ENCODE peak calls at places on chromosomes 3 and 15, in four cellular contexts. One of them, this sample, is unnamed.

GRCh38 chr3:73432021-73432722 is 192.6 kb downstream of the PDZRN3 start:
- DNase-seq in WTC11: no peak
- DNase-seq in Peyer's patch: no peak
- DNase-seq in HFF-Myc: no peak
- DNase-seq in this sample: no peak

GRCh38 chr15:95669146-95669922 is 661.2 kb upstream of the NR2F2 start:
- DNase-seq in WTC11: peak
- DNase-seq in Peyer's patch: no peak
- DNase-seq in HFF-Myc: no peak
- DNase-seq in this sample: no peak

GRCh38 chr3:160676547-160677303 is at the start of gene ARL14:
- DNase-seq in WTC11: no peak
- DNase-seq in Peyer's patch: no peak
- DNase-seq in HFF-Myc: no peak
- DNase-seq in this sample: no peak

GRCh38 chr3:196988241-196989029 is 19.8 kb upstream of the PIGZ start:
- DNase-seq in WTC11: peak
- DNase-seq in Peyer's patch: peak
- DNase-seq in HFF-Myc: no peak
- DNase-seq in this sample: no peak

GRCh38 chr15:64635486-64635815 is 139.9 kb downstream of the RBPMS2 start:
- DNase-seq in WTC11: no peak
- DNase-seq in Peyer's patch: no peak
- DNase-seq in HFF-Myc: no peak
- DNase-seq in this sample: peak

GRCh38 chr3:184471439-184471838 is 90.1 kb upstream of the EPHB3 start:
- DNase-seq in WTC11: no peak
- DNase-seq in Peyer's patch: no peak
- DNase-seq in HFF-Myc: no peak
- DNase-seq in this sample: no peak

GRCh38 chr15:67828969-67829646 is 3.8 kb downstream of the SKOR1 start:
- DNase-seq in WTC11: peak
- DNase-seq in Peyer's patch: no peak
- DNase-seq in HFF-Myc: no peak
- DNase-seq in this sample: no peak

GRCh38 chr3:106560451-106560966 is 691.7 kb upstream of the CBLB start:
- DNase-seq in WTC11: no peak
- DNase-seq in Peyer's patch: no peak
- DNase-seq in HFF-Myc: no peak
- DNase-seq in this sample: peak

GRCh38 chr3:72448375-72448823 is 399.8 kb downstream of the SHQ1 start:
- DNase-seq in WTC11: no peak
- DNase-seq in Peyer's patch: peak
- DNase-seq in HFF-Myc: no peak
- DNase-seq in this sample: no peak

GRCh38 chr3:149506965-149507364 is 32.5 kb downstream of the TM4SF4 start:
- DNase-seq in WTC11: no peak
- DNase-seq in Peyer's patch: no peak
- DNase-seq in HFF-Myc: no peak
- DNase-seq in this sample: no peak

GRCh38 chr3:194731496-194732073 is 45.9 kb downstream of the FAM43A start:
- DNase-seq in WTC11: no peak
- DNase-seq in Peyer's patch: no peak
- DNase-seq in HFF-Myc: no peak
- DNase-seq in this sample: no peak

GRCh38 chr3:50211930-50212329 is 6.9 kb downstream of the SLC38A3 start:
- DNase-seq in WTC11: no peak
- DNase-seq in Peyer's patch: no peak
- DNase-seq in HFF-Myc: no peak
- DNase-seq in this sample: peak

GRCh38 chr15:52527898-52528464 is 699 bp downstream of the MYO5A start:
- DNase-seq in WTC11: no peak
- DNase-seq in Peyer's patch: peak
- DNase-seq in HFF-Myc: no peak
- DNase-seq in this sample: no peak

GRCh38 chr15:90022905-90023700 is 22.0 kb downstream of the ZNF710 start:
- DNase-seq in WTC11: no peak
- DNase-seq in Peyer's patch: peak
- DNase-seq in HFF-Myc: no peak
- DNase-seq in this sample: no peak

GRCh38 chr3:135752851-135753250 is 212.7 kb upstream of the PPP2R3A start:
- DNase-seq in WTC11: peak
- DNase-seq in Peyer's patch: no peak
- DNase-seq in HFF-Myc: no peak
- DNase-seq in this sample: no peak

GRCh38 chr15:75067123-75067854 is 43.9 kb downstream of the PPCDC start:
- DNase-seq in WTC11: no peak
- DNase-seq in Peyer's patch: no peak
- DNase-seq in HFF-Myc: no peak
- DNase-seq in this sample: no peak

GRCh38 chr15:40306371-40306770 is 1.4 kb downstream of the PLCB2 start:
- DNase-seq in WTC11: no peak
- DNase-seq in Peyer's patch: no peak
- DNase-seq in HFF-Myc: no peak
- DNase-seq in this sample: no peak

GRCh38 chr15:90101130-90101968 is 919 bp downstream of the IDH2 start:
- DNase-seq in WTC11: no peak
- DNase-seq in Peyer's patch: peak
- DNase-seq in HFF-Myc: no peak
- DNase-seq in this sample: no peak

GRCh38 chr3:97910931-97911351 is 61.3 kb downstream of the RIOX2 start:
- DNase-seq in WTC11: no peak
- DNase-seq in Peyer's patch: no peak
- DNase-seq in HFF-Myc: no peak
- DNase-seq in this sample: no peak

GRCh38 chr3:81301230-81301629 is 460.2 kb downstream of the GBE1 start:
- DNase-seq in WTC11: no peak
- DNase-seq in Peyer's patch: no peak
- DNase-seq in HFF-Myc: no peak
- DNase-seq in this sample: no peak

GRCh38 chr3:81300324-81300927 is 461.0 kb downstream of the GBE1 start:
- DNase-seq in WTC11: no peak
- DNase-seq in Peyer's patch: no peak
- DNase-seq in HFF-Myc: no peak
- DNase-seq in this sample: no peak

GRCh38 chr3:81303326-81303725 is 458.1 kb downstream of the GBE1 start:
- DNase-seq in WTC11: no peak
- DNase-seq in Peyer's patch: no peak
- DNase-seq in HFF-Myc: no peak
- DNase-seq in this sample: no peak

GRCh38 chr3:81299486-81299885 is 462.0 kb downstream of the GBE1 start:
- DNase-seq in WTC11: no peak
- DNase-seq in Peyer's patch: no peak
- DNase-seq in HFF-Myc: no peak
- DNase-seq in this sample: no peak

DNA sequence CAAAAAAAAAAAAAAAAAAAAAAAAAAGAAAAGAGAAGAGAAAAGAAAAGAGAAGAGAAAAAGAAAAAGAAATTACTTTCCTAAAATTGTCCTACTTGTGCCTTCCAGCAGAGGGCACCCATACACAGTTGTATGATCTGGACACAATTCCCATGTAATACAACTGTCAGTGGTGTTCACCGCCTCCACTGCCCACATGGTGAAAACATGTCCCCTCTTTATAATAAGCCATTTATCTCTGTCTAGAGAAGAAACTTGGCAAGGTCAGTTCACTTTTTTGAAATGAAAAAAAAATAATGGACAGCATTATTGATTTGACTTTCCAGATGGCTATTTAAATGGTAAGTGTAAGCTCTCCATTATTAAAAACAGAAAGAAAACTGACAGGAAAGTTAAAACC is 459.4 kb downstream of the GBE1 start:
- DNase-seq in WTC11: peak
- DNase-seq in Peyer's patch: no peak
- DNase-seq in HFF-Myc: peak
- DNase-seq in this sample: no peak
- TF ChIP-seq CTCF in WTC11: peak
- TF ChIP-seq CTCF in Peyer's patch: no peak
- TF ChIP-seq CTCF in HFF-Myc: peak
- TF ChIP-seq CTCF in this sample: peak

GRCh38 chr15:83380682-83381081 is 66.5 kb upstream of the SH3GL3 start:
- DNase-seq in WTC11: peak
- DNase-seq in Peyer's patch: no peak
- DNase-seq in HFF-Myc: no peak
- DNase-seq in this sample: no peak
- TF ChIP-seq CTCF in WTC11: no peak
- TF ChIP-seq CTCF in Peyer's patch: no peak
- TF ChIP-seq CTCF in HFF-Myc: peak
- TF ChIP-seq CTCF in this sample: peak

DNA sequence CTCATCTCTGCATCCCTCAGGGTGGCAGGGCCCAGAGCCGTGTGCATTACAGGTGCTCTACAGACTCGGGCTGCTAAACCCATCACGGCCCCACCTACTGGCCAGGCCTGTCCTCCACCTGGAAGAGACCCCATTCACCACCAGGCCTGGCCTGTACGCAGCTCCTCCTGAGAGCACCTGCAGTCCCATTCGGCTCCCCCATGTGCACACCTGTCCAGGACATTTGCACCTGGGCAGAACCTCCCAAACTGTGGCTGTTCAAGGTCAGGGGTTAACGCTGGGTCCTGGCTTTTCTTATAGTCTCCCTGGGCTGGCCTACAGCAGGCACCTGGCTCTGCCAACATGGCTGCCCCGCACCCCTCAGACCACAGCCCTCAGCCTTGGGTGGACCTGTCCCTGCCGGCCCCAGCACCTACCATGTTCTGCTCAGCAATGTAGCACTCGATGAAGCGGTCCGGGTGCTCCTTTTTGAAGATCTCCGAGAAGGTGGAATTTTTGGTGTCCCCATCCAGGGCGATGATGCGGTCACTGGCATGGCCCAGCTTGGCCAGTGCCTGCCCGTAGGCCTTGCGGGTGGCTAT is 25.7 kb downstream of the TKT start:
- DNase-seq in WTC11: peak
- DNase-seq in Peyer's patch: no peak
- DNase-seq in HFF-Myc: no peak
- DNase-seq in this sample: no peak
- TF ChIP-seq CTCF in WTC11: no peak
- TF ChIP-seq CTCF in Peyer's patch: no peak
- TF ChIP-seq CTCF in HFF-Myc: peak
- TF ChIP-seq CTCF in this sample: no peak

DNA sequence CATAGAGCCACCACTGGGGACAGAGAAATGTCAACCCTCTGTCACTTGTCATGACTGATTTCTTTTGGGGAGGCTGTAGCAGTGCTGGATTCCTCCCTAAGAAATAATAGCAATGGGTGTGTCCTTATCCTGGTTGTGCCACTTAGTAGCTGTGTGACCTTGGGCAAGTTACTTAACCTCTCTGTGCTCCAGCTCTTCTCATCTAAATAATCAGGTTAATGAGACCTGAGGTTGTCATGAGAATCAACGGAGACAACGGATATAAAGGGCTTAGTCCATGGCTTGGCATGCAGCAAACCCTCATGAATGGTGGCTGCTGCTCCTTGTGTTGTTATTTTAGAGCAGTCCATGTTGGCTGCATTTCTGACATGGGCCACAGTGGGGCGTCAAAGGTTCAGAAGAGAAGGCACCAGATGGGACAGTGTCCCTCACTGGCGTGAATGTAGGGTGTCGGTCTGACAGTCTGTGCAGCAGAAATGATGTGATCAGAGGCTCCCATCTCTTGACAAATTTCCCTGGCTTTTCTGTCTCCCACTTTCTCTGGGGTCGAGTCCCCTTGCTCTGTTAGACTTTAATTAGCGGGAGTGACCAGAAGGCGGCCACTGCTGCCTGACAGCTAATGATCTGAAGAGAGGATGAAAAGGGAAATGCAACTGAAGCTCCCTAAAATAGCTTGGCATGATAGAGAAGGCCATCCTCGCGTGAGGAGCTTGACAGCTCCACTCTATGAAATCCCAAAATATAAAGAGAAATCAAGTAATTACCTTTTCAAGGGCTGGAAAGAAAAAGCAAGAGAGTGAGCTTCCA is 209.4 kb downstream of the CADPS start:
- DNase-seq in WTC11: peak
- DNase-seq in Peyer's patch: peak
- DNase-seq in HFF-Myc: peak
- DNase-seq in this sample: peak
- TF ChIP-seq CTCF in WTC11: peak
- TF ChIP-seq CTCF in Peyer's patch: no peak
- TF ChIP-seq CTCF in HFF-Myc: peak
- TF ChIP-seq CTCF in this sample: peak

GRCh38 chr15:82648257-82649103 is 1.3 kb upstream of the CPEB1 start:
- DNase-seq in WTC11: peak
- DNase-seq in Peyer's patch: no peak
- DNase-seq in HFF-Myc: no peak
- DNase-seq in this sample: no peak
- TF ChIP-seq CTCF in WTC11: no peak
- TF ChIP-seq CTCF in Peyer's patch: no peak
- TF ChIP-seq CTCF in HFF-Myc: no peak
- TF ChIP-seq CTCF in this sample: no peak

DNA sequence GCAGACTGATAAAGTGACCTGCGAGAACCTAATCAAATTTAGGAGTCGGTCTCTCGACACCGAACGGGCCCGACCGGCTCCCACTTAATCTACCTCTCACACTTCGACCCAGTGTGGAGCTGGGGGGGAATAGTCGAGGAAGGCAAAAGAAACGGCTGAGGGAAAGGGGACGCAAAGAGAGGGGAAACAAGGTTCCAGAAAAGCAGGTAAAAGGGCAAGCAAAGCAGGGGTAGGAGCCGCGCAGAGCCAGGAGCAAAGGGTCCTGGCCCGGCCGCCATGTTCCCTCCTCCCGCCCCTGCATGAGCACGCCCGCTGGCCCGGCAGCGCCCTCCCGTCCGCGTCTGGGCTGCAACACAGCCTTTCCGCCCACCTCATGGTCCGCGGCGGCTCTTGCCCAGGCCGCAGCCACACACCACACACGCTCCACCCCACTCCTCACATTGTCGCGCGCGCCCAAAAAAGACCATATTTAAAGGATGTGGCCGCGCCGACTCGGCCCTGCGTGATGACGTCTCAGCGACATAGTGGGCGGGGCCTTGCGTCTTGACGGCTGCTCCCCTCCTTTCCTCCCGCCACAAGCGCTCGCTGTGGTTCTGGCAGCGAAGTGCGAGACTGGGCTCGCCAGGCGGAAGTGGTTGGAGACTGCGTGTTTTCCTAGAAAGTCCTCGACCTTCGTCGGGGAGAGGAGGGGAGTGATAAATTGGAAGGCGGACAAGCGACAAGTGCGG is at the start of gene ICE2:
- DNase-seq in WTC11: peak
- DNase-seq in Peyer's patch: peak
- DNase-seq in HFF-Myc: peak
- DNase-seq in this sample: peak
- TF ChIP-seq CTCF in WTC11: no peak
- TF ChIP-seq CTCF in Peyer's patch: no peak
- TF ChIP-seq CTCF in HFF-Myc: no peak
- TF ChIP-seq CTCF in this sample: no peak

DNA sequence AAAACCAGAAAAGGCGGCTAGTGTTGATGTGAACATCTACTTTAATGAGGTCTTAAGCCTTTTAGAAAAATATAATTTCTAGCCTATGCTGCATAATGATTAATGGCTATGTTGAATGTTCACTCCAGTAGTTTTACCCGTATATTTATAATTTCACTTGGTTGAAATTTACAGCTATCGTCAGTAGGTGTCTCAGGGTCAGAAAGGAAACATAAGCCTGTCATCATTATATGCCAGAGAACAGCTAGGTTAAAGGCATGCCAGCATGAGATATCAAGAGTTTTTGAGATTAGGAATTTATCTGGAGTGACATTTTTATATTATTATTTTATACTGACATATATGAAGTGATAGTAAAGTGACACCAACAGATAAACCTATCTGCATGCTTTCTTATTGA is 904.1 kb downstream of the OTOL1 start:
- DNase-seq in WTC11: no peak
- DNase-seq in Peyer's patch: no peak
- DNase-seq in HFF-Myc: no peak
- DNase-seq in this sample: no peak
- TF ChIP-seq CTCF in WTC11: no peak
- TF ChIP-seq CTCF in Peyer's patch: no peak
- TF ChIP-seq CTCF in HFF-Myc: no peak
- TF ChIP-seq CTCF in this sample: no peak